ENCODE peak calls at places on chromosomes 6 and 20, in five cellular contexts. One of them, this sample, is unnamed.

GRCh38 chr6:39347906-39348585 is 25.5 kb upstream of the KCNK16 start:
- DNase-seq in A549: peak; percentile 38
- DNase-seq in IMR-90: peak; percentile 51
- DNase-seq in psoas muscle: peak; percentile 78
- DNase-seq in heart left ventricle: peak; percentile 55
- DNase-seq in this sample: peak; percentile 45

GRCh38 chr20:25573288-25574251 is 11.8 kb downstream of the NINL start:
- DNase-seq in A549: no peak
- DNase-seq in IMR-90: peak; percentile 87
- DNase-seq in psoas muscle: no peak
- DNase-seq in heart left ventricle: no peak
- DNase-seq in this sample: no peak

GRCh38 chr6:114747995-114748625 is 405.3 kb upstream of the HS3ST5 start:
- DNase-seq in A549: peak; percentile 31
- DNase-seq in IMR-90: peak; percentile 45
- DNase-seq in psoas muscle: no peak
- DNase-seq in heart left ventricle: peak; percentile 19
- DNase-seq in this sample: no peak

GRCh38 chr20:61830241-61830930 is 235.3 kb downstream of the TAF4 start:
- DNase-seq in A549: no peak
- DNase-seq in IMR-90: no peak
- DNase-seq in psoas muscle: peak; percentile 34
- DNase-seq in heart left ventricle: no peak
- DNase-seq in this sample: no peak

GRCh38 chr20:41171736-41172295 is 34.5 kb downstream of the PLCG1 start:
- DNase-seq in A549: no peak
- DNase-seq in IMR-90: no peak
- DNase-seq in psoas muscle: peak; percentile 2
- DNase-seq in heart left ventricle: no peak
- DNase-seq in this sample: peak; percentile 5

GRCh38 chr6:209432-210103 is 82.7 kb upstream of the DUSP22 start:
- DNase-seq in A549: no peak
- DNase-seq in IMR-90: no peak
- DNase-seq in psoas muscle: no peak
- DNase-seq in heart left ventricle: no peak
- DNase-seq in this sample: no peak

GRCh38 chr20:49853640-49854039 is 41.0 kb downstream of the SLC9A8 start:
- DNase-seq in A549: peak; percentile 66
- DNase-seq in IMR-90: peak; percentile 86
- DNase-seq in psoas muscle: no peak
- DNase-seq in heart left ventricle: no peak
- DNase-seq in this sample: no peak

GRCh38 chr6:93848011-93848620 is 428.8 kb upstream of the EPHA7 start:
- DNase-seq in A549: no peak
- DNase-seq in IMR-90: no peak
- DNase-seq in psoas muscle: no peak
- DNase-seq in heart left ventricle: no peak
- DNase-seq in this sample: no peak

GRCh38 chr6:16683524-16684194 is 77.6 kb downstream of the ATXN1 start:
- DNase-seq in A549: peak; percentile 66
- DNase-seq in IMR-90: peak; percentile 56
- DNase-seq in psoas muscle: peak; percentile 57
- DNase-seq in heart left ventricle: no peak
- DNase-seq in this sample: peak; percentile 36

GRCh38 chr6:14876778-14877613 is 368.9 kb upstream of the JARID2 start:
- DNase-seq in A549: peak; percentile 11
- DNase-seq in IMR-90: peak; percentile 94
- DNase-seq in psoas muscle: no peak
- DNase-seq in heart left ventricle: no peak
- DNase-seq in this sample: no peak

GRCh38 chr6:148440021-148440420 is 97.4 kb downstream of the SASH1 start:
- DNase-seq in A549: no peak
- DNase-seq in IMR-90: no peak
- DNase-seq in psoas muscle: no peak
- DNase-seq in heart left ventricle: no peak
- DNase-seq in this sample: no peak
- H3K4me3 ChIP-seq in A549: no peak overlapping the region
- H3K4me3 ChIP-seq in IMR-90: no peak overlapping the region
- H3K4me3 ChIP-seq in psoas muscle: peak overlapping the region; percentile 26
- H3K4me3 ChIP-seq in heart left ventricle: no peak overlapping the region
- H3K4me3 ChIP-seq in this sample: no peak overlapping the region

DNA sequence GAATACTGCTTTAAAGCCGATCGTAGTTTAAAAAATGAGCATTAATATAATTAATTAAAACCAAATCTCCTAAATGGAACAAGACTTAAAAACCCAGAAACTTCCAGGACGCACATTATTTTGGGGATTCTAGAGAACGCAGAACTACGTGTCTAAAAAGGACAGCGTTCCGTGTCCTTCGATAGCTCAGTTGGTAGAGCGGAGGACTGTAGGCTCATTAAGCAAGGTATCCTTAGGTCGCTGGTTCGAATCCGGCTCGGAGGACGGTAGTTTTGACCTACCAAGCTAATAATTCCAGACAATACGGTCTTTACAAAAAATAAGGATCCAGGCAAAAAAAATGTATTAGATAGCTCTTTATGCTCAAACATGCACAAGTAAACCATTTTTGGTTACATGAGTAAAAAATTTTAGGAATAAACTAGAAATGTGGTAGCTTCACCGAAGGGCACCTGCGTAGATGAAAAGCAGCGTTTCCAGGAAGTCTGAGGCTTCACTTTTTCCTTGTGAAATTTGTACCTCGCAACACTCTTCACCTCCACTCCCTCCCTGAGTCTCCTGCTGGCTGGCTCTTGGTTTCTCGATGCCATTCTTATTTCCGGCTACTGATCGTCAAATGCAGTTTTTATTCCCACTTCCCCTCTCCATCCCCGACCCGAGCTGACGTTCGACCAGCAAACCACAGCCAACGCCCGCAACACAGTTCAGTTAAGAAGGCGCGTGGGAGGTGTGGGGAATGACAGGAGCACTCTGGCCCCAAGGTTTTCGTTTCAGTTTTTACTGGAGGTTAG is 19.6 kb upstream of the ABT1 start:
- DNase-seq in A549: peak; percentile 87
- DNase-seq in IMR-90: peak; percentile 88
- DNase-seq in psoas muscle: peak; percentile 68
- DNase-seq in heart left ventricle: peak; percentile 40
- DNase-seq in this sample: no peak
- H3K4me3 ChIP-seq in A549: peak overlapping the region; percentile 51
- H3K4me3 ChIP-seq in IMR-90: peak overlapping the region; percentile 44
- H3K4me3 ChIP-seq in psoas muscle: peak overlapping the region; percentile 48
- H3K4me3 ChIP-seq in heart left ventricle: peak overlapping the region; percentile 5
- H3K4me3 ChIP-seq in this sample: no peak overlapping the region

GRCh38 chr6:33578164-33578563 is 1.9 kb downstream of the BAK1 start:
- DNase-seq in A549: no peak
- DNase-seq in IMR-90: no peak
- DNase-seq in psoas muscle: no peak
- DNase-seq in heart left ventricle: no peak
- DNase-seq in this sample: no peak

GRCh38 chr6:33577718-33578117 is 2.4 kb downstream of the BAK1 start:
- DNase-seq in A549: no peak
- DNase-seq in IMR-90: no peak
- DNase-seq in psoas muscle: no peak
- DNase-seq in heart left ventricle: no peak
- DNase-seq in this sample: no peak

GRCh38 chr6:33576668-33577067 is 3.4 kb downstream of the BAK1 start:
- DNase-seq in A549: no peak
- DNase-seq in IMR-90: no peak
- DNase-seq in psoas muscle: no peak
- DNase-seq in heart left ventricle: no peak
- DNase-seq in this sample: no peak

GRCh38 chr6:33578588-33579011 is 1.5 kb downstream of the BAK1 start:
- DNase-seq in A549: no peak
- DNase-seq in IMR-90: no peak
- DNase-seq in psoas muscle: no peak
- DNase-seq in heart left ventricle: no peak
- DNase-seq in this sample: no peak

GRCh38 chr6:33577106-33577535 is 3.0 kb downstream of the BAK1 start:
- DNase-seq in A549: peak; percentile 29
- DNase-seq in IMR-90: no peak
- DNase-seq in psoas muscle: peak; percentile 72
- DNase-seq in heart left ventricle: peak; percentile 68
- DNase-seq in this sample: no peak
- H3K4me3 ChIP-seq in A549: no peak overlapping the region
- H3K4me3 ChIP-seq in IMR-90: no peak overlapping the region
- H3K4me3 ChIP-seq in psoas muscle: no peak overlapping the region
- H3K4me3 ChIP-seq in heart left ventricle: peak overlapping the region; percentile 12
- H3K4me3 ChIP-seq in this sample: no peak overlapping the region

DNA sequence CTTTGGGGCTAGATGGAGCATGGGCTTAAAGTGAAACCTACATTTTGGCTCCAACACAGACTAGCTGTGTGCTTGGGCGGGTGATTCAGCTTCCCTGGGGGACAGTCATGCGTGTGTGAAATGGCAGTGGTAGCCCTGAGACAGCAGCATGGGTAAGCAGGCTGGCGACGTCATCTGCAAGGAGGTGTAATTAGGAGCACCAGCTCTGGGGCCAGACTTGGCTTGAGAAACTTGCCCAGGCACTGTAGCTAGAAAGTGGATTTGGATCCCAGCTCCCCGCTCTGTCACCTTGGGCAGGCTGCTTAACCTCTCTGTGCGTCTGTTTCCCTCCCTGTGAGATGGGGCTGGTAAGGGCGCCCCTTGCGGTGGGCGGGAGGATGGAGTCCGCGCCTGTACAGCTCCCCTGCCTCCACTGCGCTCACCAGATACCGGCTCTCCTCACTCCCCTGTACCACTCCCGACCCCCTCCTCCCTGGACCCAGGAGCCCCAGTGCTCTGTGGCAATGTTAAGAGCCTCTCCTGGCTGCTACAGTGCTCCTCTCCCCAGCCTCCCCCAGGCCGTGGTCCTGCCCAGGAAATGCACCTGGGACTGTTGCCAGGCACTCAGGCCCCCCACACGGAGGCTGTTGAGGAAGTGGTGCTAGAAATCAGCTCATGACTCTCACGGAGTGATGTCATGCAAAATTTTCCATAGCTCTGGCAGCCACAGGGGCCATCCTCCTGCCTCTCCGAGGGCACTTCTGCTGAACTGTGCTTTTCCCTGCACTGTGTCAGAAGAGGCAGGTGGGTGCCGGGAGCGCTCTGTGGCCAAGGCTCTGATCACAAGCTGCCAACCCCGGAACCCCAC is 44.6 kb downstream of the SYNJ2 start:
- DNase-seq in A549: peak; percentile 93
- DNase-seq in IMR-90: peak; percentile 99
- DNase-seq in psoas muscle: peak; percentile 88
- DNase-seq in heart left ventricle: peak; percentile 90
- DNase-seq in this sample: peak; percentile 96
- H3K4me3 ChIP-seq in A549: no peak overlapping the region
- H3K4me3 ChIP-seq in IMR-90: no peak overlapping the region
- H3K4me3 ChIP-seq in psoas muscle: peak overlapping the region; percentile 19
- H3K4me3 ChIP-seq in heart left ventricle: peak overlapping the region; percentile 11
- H3K4me3 ChIP-seq in this sample: no peak overlapping the region

This sample was measured in uterus.